ENCODE peak calls at places on chromosome 5, in four cellular contexts. One of them, this sample, is unnamed.

GRCh38 chr5:129906177-129906887 is 2.1 kb downstream of the CHSY3 start:
- DNase-seq in IMR-90: no peak
- DNase-seq in ovary: no peak
- DNase-seq in dorsolateral prefrontal cortex: no peak
- DNase-seq in this sample: no peak

GRCh38 chr5:175146733-175147132 is 297.2 kb downstream of the DRD1 start:
- DNase-seq in IMR-90: no peak
- DNase-seq in ovary: no peak
- DNase-seq in dorsolateral prefrontal cortex: no peak
- DNase-seq in this sample: no peak

GRCh38 chr5:72246954-72247442 is 73.0 kb downstream of the MRPS27 start:
- DNase-seq in IMR-90: peak
- DNase-seq in ovary: no peak
- DNase-seq in dorsolateral prefrontal cortex: no peak
- DNase-seq in this sample: no peak

GRCh38 chr5:92779536-92779935 is 801.5 kb downstream of the NR2F1-AS1 start:
- DNase-seq in IMR-90: no peak
- DNase-seq in ovary: no peak
- DNase-seq in dorsolateral prefrontal cortex: no peak
- DNase-seq in this sample: no peak

GRCh38 chr5:163566678-163567077 is 61.3 kb downstream of the MAT2B start:
- DNase-seq in IMR-90: no peak
- DNase-seq in ovary: no peak
- DNase-seq in dorsolateral prefrontal cortex: no peak
- DNase-seq in this sample: no peak

GRCh38 chr5:168339151-168340140 is 48.0 kb downstream of the WWC1 start:
- DNase-seq in IMR-90: no peak
- DNase-seq in ovary: no peak
- DNase-seq in dorsolateral prefrontal cortex: no peak
- DNase-seq in this sample: no peak

GRCh38 chr5:16492398-16493175 is 27.0 kb upstream of the ZNF622 start:
- DNase-seq in IMR-90: peak
- DNase-seq in ovary: no peak
- DNase-seq in dorsolateral prefrontal cortex: no peak
- DNase-seq in this sample: peak

GRCh38 chr5:69467442-69468225 is 25.0 kb upstream of the OCLN start:
- DNase-seq in IMR-90: peak
- DNase-seq in ovary: no peak
- DNase-seq in dorsolateral prefrontal cortex: no peak
- DNase-seq in this sample: no peak

GRCh38 chr5:101012880-101013279 is 109.8 kb upstream of the ST8SIA4 start:
- DNase-seq in IMR-90: no peak
- DNase-seq in ovary: no peak
- DNase-seq in dorsolateral prefrontal cortex: no peak
- DNase-seq in this sample: no peak

GRCh38 chr5:157025093-157025698 is 33.7 kb downstream of the HAVCR1 start:
- DNase-seq in IMR-90: no peak
- DNase-seq in ovary: no peak
- DNase-seq in dorsolateral prefrontal cortex: no peak
- DNase-seq in this sample: no peak

GRCh38 chr5:131377785-131378325 is 114.0 kb downstream of the CDC42SE2 start:
- DNase-seq in IMR-90: peak
- DNase-seq in ovary: no peak
- DNase-seq in dorsolateral prefrontal cortex: no peak
- DNase-seq in this sample: no peak

GRCh38 chr5:131379071-131379538 is 115.3 kb downstream of the CDC42SE2 start:
- DNase-seq in IMR-90: peak
- DNase-seq in ovary: no peak
- DNase-seq in dorsolateral prefrontal cortex: no peak
- DNase-seq in this sample: no peak

GRCh38 chr5:131375351-131375750 is 111.5 kb downstream of the CDC42SE2 start:
- DNase-seq in IMR-90: no peak
- DNase-seq in ovary: no peak
- DNase-seq in dorsolateral prefrontal cortex: no peak
- DNase-seq in this sample: no peak

GRCh38 chr5:131368866-131369265 is 105.0 kb downstream of the CDC42SE2 start:
- DNase-seq in IMR-90: no peak
- DNase-seq in ovary: no peak
- DNase-seq in dorsolateral prefrontal cortex: no peak
- DNase-seq in this sample: no peak

GRCh38 chr5:131373265-131373664 is 109.4 kb downstream of the CDC42SE2 start:
- DNase-seq in IMR-90: no peak
- DNase-seq in ovary: no peak
- DNase-seq in dorsolateral prefrontal cortex: no peak
- DNase-seq in this sample: no peak
- H3K4me3 ChIP-seq in IMR-90: no peak
- H3K4me3 ChIP-seq in ovary: no peak
- H3K4me3 ChIP-seq in dorsolateral prefrontal cortex: no peak
- H3K4me3 ChIP-seq in this sample: no peak

GRCh38 chr5:150404991-150405816 is 7.5 kb downstream of the CD74 start:
- DNase-seq in IMR-90: no peak
- DNase-seq in ovary: no peak
- DNase-seq in dorsolateral prefrontal cortex: no peak
- DNase-seq in this sample: no peak
- H3K4me3 ChIP-seq in IMR-90: no peak
- H3K4me3 ChIP-seq in ovary: no peak
- H3K4me3 ChIP-seq in dorsolateral prefrontal cortex: no peak
- H3K4me3 ChIP-seq in this sample: no peak

GRCh38 chr5:134825212-134825611 is 20.6 kb upstream of the C5orf24 start:
- DNase-seq in IMR-90: no peak
- DNase-seq in ovary: no peak
- DNase-seq in dorsolateral prefrontal cortex: no peak
- DNase-seq in this sample: no peak

GRCh38 chr5:134819404-134819963 is 26.3 kb upstream of the C5orf24 start:
- DNase-seq in IMR-90: no peak
- DNase-seq in ovary: no peak
- DNase-seq in dorsolateral prefrontal cortex: no peak
- DNase-seq in this sample: no peak

GRCh38 chr5:134818776-134819175 is 27.0 kb upstream of the C5orf24 start:
- DNase-seq in IMR-90: no peak
- DNase-seq in ovary: no peak
- DNase-seq in dorsolateral prefrontal cortex: no peak
- DNase-seq in this sample: no peak

GRCh38 chr5:134824681-134825080 is 21.1 kb upstream of the C5orf24 start:
- DNase-seq in IMR-90: no peak
- DNase-seq in ovary: no peak
- DNase-seq in dorsolateral prefrontal cortex: no peak
- DNase-seq in this sample: no peak

DNA sequence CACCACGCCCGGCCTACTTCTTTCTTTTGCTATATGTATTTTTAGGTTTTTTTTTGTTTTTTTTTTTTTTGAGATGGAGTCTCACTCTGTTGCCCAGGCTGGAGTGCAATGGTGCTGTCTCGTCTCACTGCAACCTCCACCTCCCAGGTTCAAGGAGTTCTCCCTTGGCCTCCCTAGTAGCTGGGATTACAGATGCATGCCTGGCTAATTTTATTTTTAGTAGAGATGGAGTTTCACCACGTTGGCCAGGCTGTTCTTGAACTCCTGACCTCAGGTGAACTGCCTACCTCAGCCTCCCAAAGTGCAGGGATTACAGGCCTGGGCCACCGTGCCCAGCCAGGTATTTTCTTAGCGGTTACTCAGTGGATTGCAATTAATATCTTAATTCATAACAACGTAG is 23.9 kb upstream of the C5orf24 start:
- DNase-seq in IMR-90: no peak
- DNase-seq in ovary: no peak
- DNase-seq in dorsolateral prefrontal cortex: no peak
- DNase-seq in this sample: no peak
- H3K4me3 ChIP-seq in IMR-90: no peak
- H3K4me3 ChIP-seq in ovary: no peak
- H3K4me3 ChIP-seq in dorsolateral prefrontal cortex: no peak
- H3K4me3 ChIP-seq in this sample: no peak

GRCh38 chr5:127076730-127077129 is 3.4 kb upstream of the C5orf63 start:
- DNase-seq in IMR-90: peak
- DNase-seq in ovary: no peak
- DNase-seq in dorsolateral prefrontal cortex: no peak
- DNase-seq in this sample: peak
- H3K4me3 ChIP-seq in IMR-90: no peak
- H3K4me3 ChIP-seq in ovary: no peak
- H3K4me3 ChIP-seq in dorsolateral prefrontal cortex: no peak
- H3K4me3 ChIP-seq in this sample: no peak

DNA sequence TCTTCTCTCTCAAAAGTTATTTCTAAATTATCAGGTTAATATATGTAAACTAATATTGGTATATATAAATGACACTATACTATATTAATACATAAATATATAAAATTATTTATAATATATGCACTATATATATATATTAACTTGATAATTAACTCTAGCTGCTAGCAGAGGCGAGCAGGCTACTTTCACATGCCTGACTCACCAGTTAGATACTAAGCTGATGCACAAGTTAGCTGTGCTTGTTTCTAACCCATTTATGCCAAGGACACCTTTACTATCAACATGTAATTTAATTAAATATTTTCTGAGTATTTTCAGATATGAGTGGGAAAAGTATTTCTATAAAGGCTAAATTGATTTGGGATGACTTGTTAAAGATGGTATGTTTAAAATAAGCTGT is 70.1 kb downstream of the TRIO start:
- DNase-seq in IMR-90: peak
- DNase-seq in ovary: no peak
- DNase-seq in dorsolateral prefrontal cortex: no peak
- DNase-seq in this sample: no peak
- H3K4me3 ChIP-seq in IMR-90: no peak
- H3K4me3 ChIP-seq in ovary: no peak
- H3K4me3 ChIP-seq in dorsolateral prefrontal cortex: no peak
- H3K4me3 ChIP-seq in this sample: no peak

GRCh38 chr5:149414405-149415244 is 35.5 kb upstream of the IL17B start:
- DNase-seq in IMR-90: peak
- DNase-seq in ovary: peak
- DNase-seq in dorsolateral prefrontal cortex: no peak
- DNase-seq in this sample: peak

GRCh38 chr5:149411738-149412519 is 32.8 kb upstream of the IL17B start:
- DNase-seq in IMR-90: no peak
- DNase-seq in ovary: peak
- DNase-seq in dorsolateral prefrontal cortex: no peak
- DNase-seq in this sample: no peak

GRCh38 chr5:149410721-149411432 is 31.8 kb upstream of the IL17B start:
- DNase-seq in IMR-90: peak
- DNase-seq in ovary: peak
- DNase-seq in dorsolateral prefrontal cortex: no peak
- DNase-seq in this sample: no peak

GRCh38 chr5:149413477-149414210 is 34.6 kb upstream of the IL17B start:
- DNase-seq in IMR-90: no peak
- DNase-seq in ovary: peak
- DNase-seq in dorsolateral prefrontal cortex: no peak
- DNase-seq in this sample: no peak

GRCh38 chr5:149412783-149413476 is 33.8 kb upstream of the IL17B start:
- DNase-seq in IMR-90: no peak
- DNase-seq in ovary: peak
- DNase-seq in dorsolateral prefrontal cortex: peak
- DNase-seq in this sample: no peak
- H3K4me3 ChIP-seq in IMR-90: no peak
- H3K4me3 ChIP-seq in ovary: peak
- H3K4me3 ChIP-seq in dorsolateral prefrontal cortex: no peak
- H3K4me3 ChIP-seq in this sample: no peak

GRCh38 chr5:127027539-127027938 is 2.8 kb downstream of the MARCHF3 start:
- DNase-seq in IMR-90: no peak
- DNase-seq in ovary: no peak
- DNase-seq in dorsolateral prefrontal cortex: no peak
- DNase-seq in this sample: no peak

GRCh38 chr5:127029513-127030258 is 672 bp downstream of the MARCHF3 start:
- DNase-seq in IMR-90: peak
- DNase-seq in ovary: peak
- DNase-seq in dorsolateral prefrontal cortex: no peak
- DNase-seq in this sample: no peak

GRCh38 chr5:127030259-127031146 is at the start of gene MARCHF3:
- DNase-seq in IMR-90: peak
- DNase-seq in ovary: peak
- DNase-seq in dorsolateral prefrontal cortex: peak
- DNase-seq in this sample: peak

GRCh38 chr5:127031147-127031862 is 947 bp upstream of the MARCHF3 start:
- DNase-seq in IMR-90: no peak
- DNase-seq in ovary: no peak
- DNase-seq in dorsolateral prefrontal cortex: no peak
- DNase-seq in this sample: no peak

DNA sequence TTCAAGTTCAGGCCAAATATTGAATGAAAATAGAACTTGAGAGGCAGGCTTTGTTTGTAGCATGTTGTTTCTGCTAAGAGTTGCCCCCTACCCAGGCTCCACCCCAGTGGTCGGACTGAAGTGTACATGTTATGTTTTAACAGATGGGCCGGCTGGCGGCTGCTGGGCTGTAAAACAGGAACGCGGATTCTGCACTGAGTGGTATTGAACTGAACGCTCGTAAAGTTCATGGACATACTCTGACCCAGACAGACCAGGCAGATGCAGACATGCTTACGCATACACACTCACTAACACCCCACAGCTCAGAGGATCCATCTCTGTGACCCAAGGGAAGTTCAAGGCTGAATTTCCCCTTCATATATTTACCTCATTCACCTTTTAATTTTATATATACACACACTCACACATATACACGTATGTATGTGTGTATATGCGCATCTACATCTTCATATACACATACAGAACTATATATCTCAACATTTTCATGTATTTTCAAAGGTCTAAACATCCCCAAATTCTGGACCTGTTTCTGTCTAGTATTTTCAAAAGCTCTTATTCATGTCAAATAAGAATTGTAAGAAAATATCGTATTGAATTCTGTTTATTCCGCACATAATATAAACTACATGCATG is 1.4 kb downstream of the MARCHF3 start:
- DNase-seq in IMR-90: peak
- DNase-seq in ovary: peak
- DNase-seq in dorsolateral prefrontal cortex: no peak
- DNase-seq in this sample: no peak
- H3K4me3 ChIP-seq in IMR-90: peak
- H3K4me3 ChIP-seq in ovary: peak
- H3K4me3 ChIP-seq in dorsolateral prefrontal cortex: peak
- H3K4me3 ChIP-seq in this sample: peak

This sample was measured in skeletal muscle cell.